ENCODE peak calls at places on chromosomes 4 and X, in seven cellular contexts. One of them, this sample, is unnamed.

GRCh38 chrX:11124094-11124493 is 13.0 kb downstream of the HCCS start:
- DNase-seq in AG08395: no peak
- DNase-seq in neural crest cell: no peak
- DNase-seq in HCEC 1CT: no peak
- DNase-seq in cardiac septum: no peak
- DNase-seq in G401: no peak
- DNase-seq in A172: no peak
- DNase-seq in this sample: no peak

GRCh38 chr4:21769404-21770147 is 179.0 kb downstream of the KCNIP4 start:
- DNase-seq in A172: peak; percentile 49
- DNase-seq in cardiac septum: no peak
- DNase-seq in AG08395: no peak
- DNase-seq in G401: no peak
- DNase-seq in HCEC 1CT: peak; percentile 76
- DNase-seq in neural crest cell: no peak
- DNase-seq in this sample: no peak

GRCh38 chrX:137565921-137566745 is at the start of gene ZIC3:
- DNase-seq in A172: no peak
- DNase-seq in cardiac septum: no peak
- DNase-seq in neural crest cell: peak; percentile 60
- DNase-seq in AG08395: peak; percentile 30
- DNase-seq in HCEC 1CT: no peak
- DNase-seq in G401: peak; percentile 86
- DNase-seq in this sample: no peak

GRCh38 chr4:87557348-87557747 is 28.2 kb upstream of the SPARCL1 start:
- DNase-seq in cardiac septum: no peak
- DNase-seq in A172: no peak
- DNase-seq in neural crest cell: no peak
- DNase-seq in AG08395: no peak
- DNase-seq in G401: no peak
- DNase-seq in HCEC 1CT: no peak
- DNase-seq in this sample: no peak

GRCh38 chr4:147340547-147341225 is 140.2 kb upstream of the EDNRA start:
- DNase-seq in cardiac septum: no peak
- DNase-seq in G401: no peak
- DNase-seq in AG08395: no peak
- DNase-seq in A172: peak; percentile 56
- DNase-seq in HCEC 1CT: peak; percentile 24
- DNase-seq in neural crest cell: no peak
- DNase-seq in this sample: peak; percentile 26

GRCh38 chrX:132940727-132941162 is 17.7 kb downstream of the HS6ST2 start:
- DNase-seq in HCEC 1CT: no peak
- DNase-seq in A172: no peak
- DNase-seq in neural crest cell: no peak
- DNase-seq in AG08395: no peak
- DNase-seq in cardiac septum: no peak
- DNase-seq in G401: no peak
- DNase-seq in this sample: peak; percentile 33

GRCh38 chr4:2436301-2436700 is 17.5 kb downstream of the CFAP99 start:
- DNase-seq in neural crest cell: no peak
- DNase-seq in G401: peak; percentile 93
- DNase-seq in A172: no peak
- DNase-seq in HCEC 1CT: no peak
- DNase-seq in cardiac septum: no peak
- DNase-seq in AG08395: peak; percentile 63
- DNase-seq in this sample: no peak

GRCh38 chrX:39201305-39201990 is 400.2 kb downstream of the MID1IP1 start:
- DNase-seq in neural crest cell: no peak
- DNase-seq in G401: no peak
- DNase-seq in AG08395: no peak
- DNase-seq in HCEC 1CT: no peak
- DNase-seq in cardiac septum: no peak
- DNase-seq in A172: peak; percentile 19
- DNase-seq in this sample: no peak

GRCh38 chrX:18997916-18998315 is 14.0 kb upstream of the PHKA2 start:
- DNase-seq in HCEC 1CT: peak; percentile 17
- DNase-seq in G401: no peak
- DNase-seq in A172: no peak
- DNase-seq in AG08395: no peak
- DNase-seq in cardiac septum: no peak
- DNase-seq in neural crest cell: no peak
- DNase-seq in this sample: no peak

GRCh38 chr4:3280466-3280865 is 12.4 kb upstream of the RGS12 start:
- DNase-seq in neural crest cell: no peak
- DNase-seq in HCEC 1CT: no peak
- DNase-seq in cardiac septum: peak; percentile 63
- DNase-seq in A172: no peak
- DNase-seq in G401: no peak
- DNase-seq in AG08395: no peak
- DNase-seq in this sample: no peak

GRCh38 chrX:809081-809480 is 178.5 kb downstream of the SHOX start:
- DNase-seq in neural crest cell: no peak
- DNase-seq in cardiac septum: peak; percentile 50
- DNase-seq in AG08395: no peak
- DNase-seq in HCEC 1CT: no peak
- DNase-seq in A172: no peak
- DNase-seq in G401: no peak
- DNase-seq in this sample: no peak

GRCh38 chr4:185914583-185915199 is 102.7 kb upstream of the SORBS2 start:
- DNase-seq in AG08395: no peak
- DNase-seq in cardiac septum: no peak
- DNase-seq in A172: peak; percentile 71
- DNase-seq in neural crest cell: no peak
- DNase-seq in G401: no peak
- DNase-seq in HCEC 1CT: peak; percentile 26
- DNase-seq in this sample: no peak

GRCh38 chrX:2136848-2137247 is 363.9 kb downstream of the DHRSX start:
- DNase-seq in G401: no peak
- DNase-seq in AG08395: no peak
- DNase-seq in A172: no peak
- DNase-seq in neural crest cell: no peak
- DNase-seq in cardiac septum: no peak
- DNase-seq in HCEC 1CT: no peak
- DNase-seq in this sample: no peak

GRCh38 chr4:681736-682451 is 7.1 kb downstream of the SLC49A3 start:
- DNase-seq in HCEC 1CT: no peak
- DNase-seq in AG08395: no peak
- DNase-seq in cardiac septum: no peak
- DNase-seq in G401: no peak
- DNase-seq in neural crest cell: no peak
- DNase-seq in A172: no peak
- DNase-seq in this sample: no peak

GRCh38 chrX:144681501-144681900 is 565.8 kb upstream of the SPANXN1 start:
- DNase-seq in A172: peak; percentile 91
- DNase-seq in HCEC 1CT: no peak
- DNase-seq in neural crest cell: no peak
- DNase-seq in AG08395: no peak
- DNase-seq in cardiac septum: no peak
- DNase-seq in G401: no peak
- DNase-seq in this sample: no peak

GRCh38 chr4:18039113-18039512 is 17.6 kb upstream of the LCORL start:
- DNase-seq in neural crest cell: no peak
- DNase-seq in cardiac septum: no peak
- DNase-seq in A172: no peak
- DNase-seq in G401: no peak
- DNase-seq in HCEC 1CT: peak; percentile 24
- DNase-seq in AG08395: no peak
- DNase-seq in this sample: no peak

GRCh38 chrX:2689773-2690666 is 1.1 kb upstream of the CD99 start:
- DNase-seq in G401: no peak
- DNase-seq in neural crest cell: no peak
- DNase-seq in AG08395: no peak
- DNase-seq in HCEC 1CT: no peak
- DNase-seq in A172: no peak
- DNase-seq in cardiac septum: no peak
- DNase-seq in this sample: no peak

GRCh38 chrX:131270085-131270484 is 19.0 kb downstream of the IGSF1 start:
- DNase-seq in HCEC 1CT: no peak
- DNase-seq in A172: no peak
- DNase-seq in AG08395: no peak
- DNase-seq in G401: no peak
- DNase-seq in cardiac septum: no peak
- DNase-seq in neural crest cell: no peak
- DNase-seq in this sample: no peak

GRCh38 chr4:150598906-150599305 is 17.0 kb downstream of the MAB21L2 start:
- DNase-seq in A172: no peak
- DNase-seq in G401: no peak
- DNase-seq in neural crest cell: no peak
- DNase-seq in AG08395: no peak
- DNase-seq in cardiac septum: no peak
- DNase-seq in HCEC 1CT: no peak
- DNase-seq in this sample: no peak

GRCh38 chr4:123583043-123583442 is 186.4 kb downstream of the SPRY1 start:
- DNase-seq in neural crest cell: no peak
- DNase-seq in HCEC 1CT: no peak
- DNase-seq in cardiac septum: no peak
- DNase-seq in A172: no peak
- DNase-seq in AG08395: no peak
- DNase-seq in G401: no peak
- DNase-seq in this sample: no peak

GRCh38 chr4:77418333-77418732 is 187.3 kb upstream of the CXCL13 start:
- DNase-seq in G401: peak; percentile 5
- DNase-seq in cardiac septum: no peak
- DNase-seq in AG08395: peak; percentile 10
- DNase-seq in A172: no peak
- DNase-seq in HCEC 1CT: no peak
- DNase-seq in neural crest cell: no peak
- DNase-seq in this sample: peak; percentile 41

GRCh38 chr4:8710946-8711345 is 118.4 kb downstream of the CPZ start:
- DNase-seq in A172: no peak
- DNase-seq in AG08395: no peak
- DNase-seq in HCEC 1CT: no peak
- DNase-seq in cardiac septum: peak; percentile 56
- DNase-seq in G401: no peak
- DNase-seq in neural crest cell: no peak
- DNase-seq in this sample: no peak

GRCh38 chr4:38802561-38803355 is 1.8 kb downstream of the TLR1 start:
- DNase-seq in cardiac septum: no peak
- DNase-seq in neural crest cell: no peak
- DNase-seq in G401: no peak
- DNase-seq in A172: no peak
- DNase-seq in AG08395: no peak
- DNase-seq in HCEC 1CT: no peak
- DNase-seq in this sample: peak; percentile 8

GRCh38 chr4:14897217-14897616 is 105.1 kb upstream of the CPEB2 start:
- DNase-seq in AG08395: no peak
- DNase-seq in neural crest cell: no peak
- DNase-seq in A172: no peak
- DNase-seq in HCEC 1CT: no peak
- DNase-seq in G401: no peak
- DNase-seq in cardiac septum: no peak
- DNase-seq in this sample: no peak

GRCh38 chrX:49282647-49283011 is 13.0 kb downstream of the PPP1R3F start:
- DNase-seq in G401: peak; percentile 76
- DNase-seq in cardiac septum: peak; percentile 70
- DNase-seq in A172: peak; percentile 4
- DNase-seq in neural crest cell: no peak
- DNase-seq in AG08395: no peak
- DNase-seq in HCEC 1CT: no peak
- DNase-seq in this sample: peak; percentile 50